ENCODE peak calls at places on chromosomes 11 and 22, in seven cellular contexts. O is IMR-90, X is AG04450, H is fibroblast of lung, Y is sigmoid colon, F is cardiac muscle cell, N is colonic mucosa. P is an unnamed sample.
A peak's percentile ranks its signal among the peaks of the same experiment; 100 is the strongest.

GRCh38 chr11:19664896-19665548 is 47.6 kb upstream of the NAV2 start:
- DNase-seq in F (no peak), O (peak; percentile 75), N (no peak), H (peak; percentile 52), X (no peak), Y (no peak), P (no peak)

GRCh38 chr11:102940714-102941588 is 14.6 kb downstream of the MMP13 start:
- DNase-seq in O (peak; percentile 73), Y (no peak), N (peak; percentile 63), X (peak; percentile 29), H (peak; percentile 58), F (peak; percentile 79), P (peak; percentile 22)

GRCh38 chr22:45731798-45732495 is 60.3 kb downstream of the ATXN10 start:
- DNase-seq in Y (no peak), H (peak; percentile 60), O (peak; percentile 47), X (no peak), F (peak; percentile 3), N (no peak), P (no peak)

GRCh38 chr11:116951762-116952161 is 114.3 kb upstream of the APOA1 start:
- DNase-seq in Y (no peak), H (no peak), F (no peak), N (no peak), O (no peak), X (no peak), P (no peak)

GRCh38 chr11:128956401-128957203 is 13.9 kb upstream of the TP53AIP1 start:
- DNase-seq in O (peak; percentile 78), N (peak; percentile 60), F (peak; percentile 83), Y (no peak), X (peak; percentile 47), H (peak; percentile 61), P (peak; percentile 26)

GRCh38 chr22:24107668-24108067 is 73.6 kb upstream of the SUSD2 start:
- DNase-seq in X (peak; percentile 83), F (no peak), Y (peak; percentile 97), H (peak; percentile 81), N (peak; percentile 56), O (peak; percentile 90), P (peak; percentile 24)

GRCh38 chr11:12088047-12088481 is 22.3 kb upstream of the MICAL2 start:
- DNase-seq in X (no peak), H (peak; percentile 83), Y (peak; percentile 77), N (peak; percentile 82), F (peak; percentile 73), O (peak; percentile 77), P (no peak)

GRCh38 chr11:118673361-118674093 is 5.9 kb downstream of the TREH start:
- DNase-seq in H (no peak), X (no peak), O (no peak), Y (no peak), N (no peak), F (no peak), P (no peak)

GRCh38 chr11:1844221-1845094 is 5.7 kb downstream of the TNNI2 start:
- DNase-seq in F (no peak), N (peak; percentile 70), H (no peak), X (no peak), O (no peak), Y (no peak), P (no peak)

GRCh38 chr22:41001722-41002122 is 50.5 kb downstream of the RBX1 start:
- DNase-seq in O (peak; percentile 44), F (no peak), N (no peak), H (peak; percentile 63), Y (no peak), X (peak; percentile 7), P (no peak)

GRCh38 chr11:130381317-130381716 is 47.1 kb downstream of the ADAMTS8 start:
- DNase-seq in X (no peak), Y (no peak), H (no peak), O (no peak), F (peak; percentile 45), N (no peak), P (no peak)

GRCh38 chr11:9459573-9460321 is 1.1 kb upstream of the ZNF143 start:
- DNase-seq in N (peak; percentile 36), Y (no peak), X (peak; percentile 7), H (peak; percentile 70), F (peak; percentile 28), O (peak; percentile 64), P (peak; percentile 15)

GRCh38 chr11:2271077-2271326 is 614 bp upstream of the ASCL2 start:
- DNase-seq in H (no peak), X (no peak), F (no peak), Y (peak; percentile 62), O (no peak), N (peak; percentile 39), P (no peak)

GRCh38 chr11:11620966-11621880 is 582 bp downstream of the GALNT18 start:
- DNase-seq in O (peak; percentile 44), F (peak; percentile 32), N (peak; percentile 27), X (no peak), H (peak; percentile 34), Y (peak; percentile 78), P (no peak)

GRCh38 chr11:102653744-102654291 is 28.7 kb upstream of the MMP20 start:
- DNase-seq in N (no peak), F (no peak), H (peak; percentile 6), X (no peak), Y (no peak), O (peak; percentile 6), P (no peak)

GRCh38 chr11:111135101-111135500 is 110.4 kb upstream of the POU2AF2 start:
- DNase-seq in O (no peak), X (no peak), F (no peak), H (peak; percentile 1), Y (no peak), N (no peak), P (no peak)

GRCh38 chr11:12546122-12546521 is 128.1 kb upstream of the TEAD1 start:
- DNase-seq in N (no peak), F (no peak), O (no peak), X (no peak), Y (no peak), H (no peak), P (no peak)

GRCh38 chr11:134405436-134405835 is 6.6 kb downstream of the B3GAT1 start:
- DNase-seq in Y (no peak), F (no peak), O (no peak), N (no peak), X (no peak), H (no peak), P (no peak)

GRCh38 chr22:37741312-37741795 is 44.5 kb downstream of the TRIOBP start:
- DNase-seq in X (peak; percentile 98), N (peak; percentile 72), H (peak; percentile 93), F (peak; percentile 97), O (peak; percentile 98), Y (peak; percentile 99), P (peak; percentile 94)

GRCh38 chr11:19349340-19350025 is 108.7 kb upstream of the E2F8 start:
- DNase-seq in H (no peak), Y (no peak), F (no peak), N (no peak), O (no peak), X (no peak), P (no peak)

GRCh38 chr11:131229221-131229620 is 141.2 kb upstream of the NTM start:
- DNase-seq in Y (no peak), H (no peak), O (no peak), F (no peak), X (no peak), N (no peak), P (no peak)

GRCh38 chr22:25747245-25747944 is 5.4 kb downstream of the MYO18B start:
- DNase-seq in Y (no peak), H (peak; percentile 99), F (no peak), X (peak; percentile 36), N (no peak), O (peak; percentile 88), P (peak; percentile 96)

GRCh38 chr22:29225422-29226090 is 19.9 kb downstream of the EMID1 start:
- DNase-seq in Y (peak; percentile 76), F (no peak), X (no peak), O (peak; percentile 42), N (peak; percentile 49), H (peak; percentile 5), P (no peak)

GRCh38 chr22:49767355-49768062 is 60.2 kb downstream of the BRD1 start:
- DNase-seq in Y (peak; percentile 61), X (no peak), F (peak; percentile 31), O (peak; percentile 57), H (peak; percentile 38), N (no peak), P (no peak)

GRCh38 chr11:20022363-20023081 is 137.8 kb downstream of the DBX1 start:
- DNase-seq in Y (no peak), H (peak; percentile 77), X (no peak), F (peak; percentile 93), N (no peak), O (peak; percentile 63), P (no peak)

DNA sequence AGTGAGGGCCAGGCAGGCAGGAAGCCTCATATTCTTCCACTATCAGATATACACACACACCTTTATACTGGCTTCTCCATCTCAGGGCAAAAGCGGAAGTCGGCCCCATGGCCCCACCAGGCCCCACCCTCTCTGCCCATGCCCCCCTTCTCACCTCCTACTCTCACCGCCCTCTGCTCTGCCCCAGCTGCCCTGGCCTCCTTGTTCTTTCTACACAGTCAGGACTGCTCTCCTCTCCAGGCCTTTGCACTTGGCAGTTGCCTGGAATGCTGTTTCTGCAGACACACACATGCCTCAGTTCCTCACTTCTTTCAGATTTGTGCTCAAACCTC is 25.3 kb downstream of the OTOG start:
- DNase-seq in O (no peak), N (peak; percentile 16), F (no peak), Y (no peak), X (no peak), H (no peak), P (no peak)
- TF ChIP-seq CTCF in O (no peak), N (no peak), F (no peak), Y (no peak), X (no peak), H (no peak), P (no peak)

GRCh38 chr11:64745219-64745522 is 1.2 kb upstream of the RASGRP2 start:
- DNase-seq in H (no peak), F (peak; percentile 44), X (no peak), N (peak; percentile 59), Y (peak; percentile 89), O (no peak), P (no peak)
- H3K4me3 ChIP-seq in H (peak overlapping the region; percentile 37), F (peak overlapping the region; percentile 47), X (peak overlapping the region; percentile 8), N (peak overlapping the region; percentile 36), Y (peak overlapping the region; percentile 72), O (no peak overlapping the region), P (peak overlapping the region; percentile 21)

DNA sequence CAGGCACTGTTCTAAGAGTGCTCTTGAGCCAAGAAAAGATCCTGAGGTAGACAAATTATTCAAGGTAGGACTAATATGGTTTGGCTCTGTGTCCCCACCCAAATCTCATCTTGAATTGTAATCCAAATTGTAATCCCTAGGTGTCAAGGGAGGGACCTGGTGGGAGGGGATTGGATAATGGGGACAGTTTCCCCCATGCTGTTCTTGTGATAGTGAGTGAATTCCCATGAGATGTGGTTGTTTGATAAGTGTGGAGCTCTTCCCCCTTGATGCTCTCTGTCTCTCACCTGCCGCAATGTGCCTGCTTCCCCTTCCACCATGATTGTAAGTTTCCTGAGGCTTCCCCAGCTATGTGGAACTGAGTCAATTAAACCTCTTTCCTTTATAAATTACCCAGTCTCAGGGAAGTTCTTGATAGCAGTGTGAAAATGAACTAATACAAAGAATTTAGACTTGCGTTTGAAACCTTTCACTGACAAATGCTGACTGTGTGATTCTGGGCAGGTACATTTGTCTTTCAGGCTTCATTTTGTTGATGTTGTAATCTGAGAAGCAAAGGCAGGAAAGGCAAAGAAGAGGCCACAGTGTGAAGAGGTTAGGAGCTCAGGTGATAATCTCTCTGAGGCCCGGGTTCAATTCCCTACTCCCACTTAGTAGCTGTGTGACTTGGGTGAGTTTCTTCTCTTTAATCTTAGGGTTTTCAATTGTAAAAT is 115.8 kb upstream of the PAX6 start:
- DNase-seq in N (no peak), O (no peak), F (no peak), H (no peak), Y (no peak), X (no peak), P (no peak)
- H3K27me3 ChIP-seq in N (no peaks in the 10 kb centered on the region), O (no peaks in the 10 kb centered on the region), F (peaks cover 22% of the 10 kb centered on the region), H (peaks cover 6% of the 10 kb centered on the region), Y (no peaks in the 10 kb centered on the region), X (no peaks in the 10 kb centered on the region), P (peaks cover 2% of the 10 kb centered on the region)

GRCh38 chr11:60762851-60763691 is 6.4 kb downstream of the MS4A15 start:
- DNase-seq in Y (no peak), O (no peak), N (no peak), F (peak; percentile 47), H (no peak), X (no peak), P (no peak)
- TF ChIP-seq CTCF in Y (no peak), O (peak; percentile 11), N (peak; percentile 18), F (peak; percentile 34), H (no peak), X (peak; percentile 25), P (peak; percentile 14)